ENCODE peak calls at places on chromosomes 4 and X, in four cellular contexts. L is HepG2, T is K562, Z is H1. W is an unnamed sample.

GRCh38 chr4:108355523-108356208 is 186.9 kb upstream of the LEF1 start:
- DNase-seq in L (no peak), T (peak), Z (no peak), W (peak)

GRCh38 chr4:152591361-152591760 is 55.5 kb upstream of the FBXW7 start:
- DNase-seq in L (no peak), T (no peak), Z (peak), W (no peak)

GRCh38 chrX:108537005-108537404 is 97.4 kb downstream of the COL4A5 start:
- DNase-seq in L (peak), T (peak), Z (no peak), W (peak)

GRCh38 chr4:13983189-13983790 is 355.8 kb upstream of the BOD1L1 start:
- DNase-seq in L (peak), T (no peak), Z (no peak), W (no peak)

GRCh38 chr4:40238700-40239548 is 42.1 kb downstream of the RHOH start:
- DNase-seq in L (no peak), T (peak), Z (no peak), W (no peak)

GRCh38 chrX:40845331-40845911 is 110.1 kb upstream of the MED14 start:
- DNase-seq in L (peak), T (no peak), Z (no peak), W (no peak)

GRCh38 chr4:99382745-99383360 is 30.3 kb upstream of the ADH1C start:
- DNase-seq in L (no peak), T (no peak), Z (no peak), W (no peak)

GRCh38 chr4:128825226-128825625 is 15.7 kb downstream of the JADE1 start:
- DNase-seq in L (no peak), T (peak), Z (no peak), W (no peak)

GRCh38 chr4:44583393-44583792 is 68.0 kb downstream of the YIPF7 start:
- DNase-seq in L (no peak), T (no peak), Z (peak), W (peak)

GRCh38 chrX:153379971-153380581 is 21.1 kb downstream of the PNMA6E start:
- DNase-seq in L (no peak), T (peak), Z (no peak), W (peak)

GRCh38 chr4:47287735-47288134 is 175.8 kb downstream of the COMMD8 start:
- DNase-seq in L (no peak), T (no peak), Z (no peak), W (no peak)

GRCh38 chr4:39036172-39036571 is 4.0 kb upstream of the TMEM156 start:
- DNase-seq in L (peak), T (no peak), Z (no peak), W (no peak)

GRCh38 chr4:99403380-99404194 is 31.6 kb downstream of the ADH7 start:
- DNase-seq in L (peak), T (no peak), Z (no peak), W (no peak)

GRCh38 chrX:10049246-10049645 is 82.1 kb downstream of the CLDN34 start:
- DNase-seq in L (no peak), T (no peak), Z (no peak), W (no peak)

GRCh38 chr4:119100640-119101039 is 35.0 kb upstream of the MYOZ2 start:
- DNase-seq in L (no peak), T (no peak), Z (no peak), W (no peak)

GRCh38 chr4:68406479-68406859 is 40.8 kb upstream of the TMPRSS11E start:
- DNase-seq in L (no peak), T (no peak), Z (no peak), W (no peak)

GRCh38 chr4:80529021-80529420 is 193.5 kb downstream of the CFAP299 start:
- DNase-seq in L (no peak), T (no peak), Z (no peak), W (no peak)

GRCh38 chrX:56226980-56227379 is 5.2 kb upstream of the KLF8 start:
- DNase-seq in L (no peak), T (no peak), Z (no peak), W (no peak)

DNA sequence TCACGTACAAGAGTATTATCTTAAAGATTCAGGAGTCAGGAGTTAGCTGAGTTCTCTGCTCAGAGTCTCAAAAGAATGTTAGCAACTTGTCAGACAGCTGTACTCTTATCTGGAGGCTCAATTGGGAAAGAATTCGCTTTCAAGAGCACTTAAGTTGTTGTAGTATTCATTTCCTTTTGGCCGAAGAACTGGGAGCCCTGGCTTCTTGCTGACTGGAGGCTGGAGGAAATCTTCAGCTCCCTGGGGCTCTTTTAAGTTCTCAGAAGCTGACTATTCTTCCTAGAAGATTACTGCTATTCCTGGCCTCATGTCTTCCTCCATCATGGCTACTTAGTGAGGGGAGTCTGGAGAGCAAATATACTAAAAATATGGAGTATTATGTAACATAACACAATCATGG is 587.2 kb downstream of the EPHA5 start:
- DNase-seq in L (no peak), T (no peak), Z (no peak), W (no peak)
- TF ChIP-seq TAF1 in L (no peak), T (no peak), Z (no peak), W (no peak)

GRCh38 chrX:78747471-78747870 is at the start of gene LPAR4:
- DNase-seq in L (no peak), T (no peak), Z (peak), W (no peak)
- TF ChIP-seq USF2 in L (no peak), T (no peak), Z (no peak), W (no peak)

DNA sequence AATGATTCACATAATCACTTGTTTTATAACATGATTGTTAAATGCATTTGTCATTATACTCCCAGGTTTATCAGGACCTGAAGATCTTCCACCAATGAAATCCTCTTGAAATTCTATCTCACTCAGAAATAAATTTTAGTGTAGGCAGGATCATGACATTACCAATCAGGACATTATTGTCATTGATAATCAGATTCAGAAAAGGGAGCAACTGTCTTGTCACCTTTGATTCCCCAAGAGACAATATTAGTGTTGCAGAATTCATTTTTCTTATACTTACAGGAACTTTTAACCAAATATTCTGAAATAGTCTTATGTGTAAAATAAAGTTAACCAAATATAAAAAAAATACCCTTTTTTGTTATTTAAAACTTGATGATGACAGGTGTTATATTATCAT is 1892.5 kb upstream of the ADGRL3 start:
- DNase-seq in L (no peak), T (no peak), Z (no peak), W (no peak)
- TF ChIP-seq POLR2AphosphoS5 in L (no peak), T (no peak), Z (no peak), W (no peak)

GRCh38 chrX:13090261-13091110 is 46.1 kb upstream of the FAM9C start:
- DNase-seq in L (peak), T (peak), Z (no peak), W (no peak)
- TF ChIP-seq TAF1 in L (no peak), T (no peak), Z (no peak), W (no peak)

GRCh38 chr4:181437895-181438294 is 805.3 kb upstream of the TENM3 start:
- DNase-seq in L (no peak), T (no peak), Z (no peak), W (no peak)

GRCh38 chr4:181443003-181443402 is 800.2 kb upstream of the TENM3 start:
- DNase-seq in L (no peak), T (no peak), Z (no peak), W (no peak)
- TF ChIP-seq USF2 in L (no peak), T (no peak), Z (no peak), W (no peak)

DNA sequence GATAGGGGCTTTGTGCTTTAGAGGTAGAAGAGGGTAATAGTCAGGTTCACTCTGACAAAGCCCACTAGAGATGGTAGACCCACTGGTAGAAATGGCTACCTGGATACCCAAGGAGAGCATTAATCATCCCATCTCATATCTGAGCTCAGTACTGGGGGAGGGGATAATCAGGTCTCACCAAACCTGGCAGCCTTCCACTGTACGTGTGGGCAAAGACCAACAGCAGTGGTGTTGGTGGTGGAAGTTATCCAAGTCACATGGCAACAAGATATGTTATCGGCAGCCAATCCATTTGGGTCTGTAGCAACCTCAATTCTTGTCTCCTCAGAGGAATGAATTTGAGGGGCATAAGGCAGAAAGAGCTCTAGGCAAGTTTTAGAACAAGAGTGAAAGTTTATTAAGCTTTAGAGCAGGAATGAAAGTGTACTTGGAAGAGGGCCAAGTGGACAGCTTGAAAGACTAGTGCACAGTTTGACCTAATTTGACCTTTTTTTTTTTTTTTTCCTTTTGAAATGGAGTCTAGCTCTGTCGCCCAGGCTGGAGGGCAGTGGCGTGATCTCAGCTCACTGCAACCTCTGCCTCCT is 67.0 kb upstream of the CXCL13 start:
- DNase-seq in L (peak), T (no peak), Z (no peak), W (no peak)
- TF ChIP-seq POLR2AphosphoS5 in L (no peak), T (no peak), Z (no peak), W (no peak)

GRCh38 chr4:70932984-70933383 is 30.8 kb downstream of the MOB1B start:
- DNase-seq in L (no peak), T (no peak), Z (no peak), W (no peak)

GRCh38 chr4:70931359-70931758 is 29.2 kb downstream of the MOB1B start:
- DNase-seq in L (no peak), T (no peak), Z (no peak), W (no peak)

GRCh38 chr4:70935038-70935437 is 32.9 kb downstream of the MOB1B start:
- DNase-seq in L (no peak), T (peak), Z (no peak), W (no peak)

GRCh38 chr4:70927502-70928139 is 25.5 kb downstream of the MOB1B start:
- DNase-seq in L (no peak), T (no peak), Z (no peak), W (no peak)

DNA sequence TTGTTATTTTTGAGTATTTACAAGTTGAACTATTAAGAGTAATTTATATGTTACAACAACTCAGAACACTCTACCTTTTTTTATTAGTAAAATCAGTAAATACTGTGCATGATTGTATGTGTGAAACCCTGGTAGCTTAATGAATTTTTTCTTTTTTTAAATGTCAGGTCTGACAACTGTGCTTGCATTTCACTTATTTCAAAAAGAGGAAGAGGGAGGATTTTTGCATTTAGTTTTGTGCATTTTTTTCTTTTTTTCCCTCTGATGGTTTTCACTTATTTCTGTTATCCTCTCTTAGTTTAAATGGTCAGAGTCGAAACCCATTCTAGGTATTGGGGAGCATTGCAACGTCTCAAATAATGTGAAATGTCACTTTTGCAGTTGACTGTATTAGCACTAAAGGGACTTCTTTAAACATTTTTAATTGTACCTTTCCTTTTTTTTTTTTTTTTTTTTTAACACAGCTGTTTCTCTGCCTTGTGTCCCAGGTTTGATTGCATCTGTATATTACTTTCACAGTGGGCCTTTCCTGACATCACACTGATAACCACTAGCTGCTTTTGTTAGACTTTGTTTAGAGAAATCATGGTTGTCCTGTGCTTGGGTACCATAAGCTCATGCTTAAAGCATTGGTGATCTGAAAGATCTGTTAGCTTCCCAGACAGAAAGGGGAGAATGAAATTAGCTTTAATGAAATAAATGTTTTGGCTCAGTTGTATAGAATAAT is 28.5 kb downstream of the MOB1B start:
- DNase-seq in L (no peak), T (no peak), Z (no peak), W (peak)
- TF ChIP-seq TAF1 in L (no peak), T (no peak), Z (no peak), W (no peak)

GRCh38 chrX:71935542-71935941 is 24.9 kb downstream of the NHSL2 start:
- DNase-seq in L (no peak), T (no peak), Z (no peak), W (no peak)
- TF ChIP-seq USF2 in L (no peak), T (no peak), Z (no peak), W (no peak)

DNA sequence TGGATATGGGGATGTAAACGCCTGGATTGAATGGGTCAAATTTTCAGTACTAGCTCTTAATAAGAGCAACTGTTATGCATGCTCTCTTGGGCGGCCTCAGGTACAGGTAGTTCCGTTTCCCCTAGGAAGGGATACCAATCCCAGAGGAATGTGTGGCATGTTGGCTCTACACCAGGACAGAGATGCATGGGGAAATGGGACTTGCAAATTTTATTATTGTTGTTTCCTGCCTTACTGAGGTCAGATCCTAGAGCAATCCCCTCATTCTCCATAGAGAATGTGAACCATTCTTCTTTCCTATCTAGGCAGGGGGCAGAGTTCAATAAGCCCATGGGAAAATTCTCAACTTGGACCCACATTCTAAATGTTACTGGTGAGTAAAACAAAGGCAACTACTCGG is 361.8 kb upstream of the FGF16 start:
- DNase-seq in L (no peak), T (no peak), Z (no peak), W (no peak)
- TF ChIP-seq POLR2AphosphoS5 in L (no peak), T (no peak), Z (no peak), W (no peak)